ENCODE peak calls at places on chromosomes 5 and 9, in ten cellular contexts. One of them, this sample, is unnamed.
A peak's percentile ranks its signal among the peaks of the same experiment; 100 is the strongest.

GRCh38 chr9:3828495-3828894 is 302.7 kb upstream of the RFX3 start:
- DNase-seq in brain microvascular endothelial cell: peak; percentile 24
- DNase-seq in thoracic aorta: no peak
- DNase-seq in left ventricle myocardium inferior: no peak
- DNase-seq in tibial nerve: no peak
- DNase-seq in PC-9: peak; percentile 51
- DNase-seq in A549: no peak
- DNase-seq in pancreas: no peak
- DNase-seq in neural progenitor cell: no peak
- DNase-seq in transverse colon: no peak
- DNase-seq in this sample: no peak

GRCh38 chr5:169302491-169303118 is 1.7 kb upstream of the SLIT3 start:
- DNase-seq in A549: peak; percentile 81
- DNase-seq in left ventricle myocardium inferior: peak; percentile 61
- DNase-seq in neural progenitor cell: peak; percentile 83
- DNase-seq in thoracic aorta: no peak
- DNase-seq in transverse colon: peak; percentile 71
- DNase-seq in PC-9: peak; percentile 42
- DNase-seq in brain microvascular endothelial cell: peak; percentile 74
- DNase-seq in pancreas: peak; percentile 73
- DNase-seq in tibial nerve: peak; percentile 73
- DNase-seq in this sample: no peak

GRCh38 chr9:134600431-134600830 is 41.2 kb upstream of the COL5A1 start:
- DNase-seq in A549: no peak
- DNase-seq in tibial nerve: peak; percentile 0
- DNase-seq in left ventricle myocardium inferior: no peak
- DNase-seq in PC-9: no peak
- DNase-seq in pancreas: no peak
- DNase-seq in thoracic aorta: no peak
- DNase-seq in brain microvascular endothelial cell: no peak
- DNase-seq in transverse colon: no peak
- DNase-seq in neural progenitor cell: no peak
- DNase-seq in this sample: no peak

GRCh38 chr9:3578786-3579185 is 53.0 kb upstream of the RFX3 start:
- DNase-seq in pancreas: no peak
- DNase-seq in left ventricle myocardium inferior: no peak
- DNase-seq in thoracic aorta: no peak
- DNase-seq in brain microvascular endothelial cell: peak; percentile 73
- DNase-seq in tibial nerve: no peak
- DNase-seq in neural progenitor cell: no peak
- DNase-seq in A549: no peak
- DNase-seq in transverse colon: no peak
- DNase-seq in PC-9: no peak
- DNase-seq in this sample: no peak

GRCh38 chr5:11520241-11520929 is 383.9 kb downstream of the CTNND2 start:
- DNase-seq in transverse colon: no peak
- DNase-seq in neural progenitor cell: no peak
- DNase-seq in left ventricle myocardium inferior: no peak
- DNase-seq in pancreas: no peak
- DNase-seq in thoracic aorta: no peak
- DNase-seq in PC-9: no peak
- DNase-seq in A549: no peak
- DNase-seq in brain microvascular endothelial cell: no peak
- DNase-seq in tibial nerve: no peak
- DNase-seq in this sample: no peak

GRCh38 chr9:121201045-121201737 is 478 bp downstream of the RAB14 start:
- DNase-seq in neural progenitor cell: peak; percentile 75
- DNase-seq in tibial nerve: no peak
- DNase-seq in thoracic aorta: no peak
- DNase-seq in transverse colon: peak; percentile 60
- DNase-seq in brain microvascular endothelial cell: no peak
- DNase-seq in left ventricle myocardium inferior: peak; percentile 53
- DNase-seq in pancreas: no peak
- DNase-seq in A549: no peak
- DNase-seq in PC-9: no peak
- DNase-seq in this sample: peak; percentile 20

GRCh38 chr9:86112057-86112456 is 12.7 kb upstream of the GOLM1 start:
- DNase-seq in neural progenitor cell: no peak
- DNase-seq in left ventricle myocardium inferior: no peak
- DNase-seq in brain microvascular endothelial cell: no peak
- DNase-seq in transverse colon: no peak
- DNase-seq in thoracic aorta: no peak
- DNase-seq in A549: no peak
- DNase-seq in PC-9: no peak
- DNase-seq in tibial nerve: no peak
- DNase-seq in pancreas: no peak
- DNase-seq in this sample: no peak

GRCh38 chr9:132044176-132044880 is 35.3 kb downstream of the MED27 start:
- DNase-seq in A549: no peak
- DNase-seq in pancreas: no peak
- DNase-seq in thoracic aorta: no peak
- DNase-seq in neural progenitor cell: no peak
- DNase-seq in tibial nerve: no peak
- DNase-seq in PC-9: no peak
- DNase-seq in transverse colon: no peak
- DNase-seq in left ventricle myocardium inferior: no peak
- DNase-seq in brain microvascular endothelial cell: no peak
- DNase-seq in this sample: no peak

GRCh38 chr9:69584746-69585145 is 87.4 kb downstream of the APBA1 start:
- DNase-seq in thoracic aorta: no peak
- DNase-seq in left ventricle myocardium inferior: no peak
- DNase-seq in pancreas: no peak
- DNase-seq in PC-9: no peak
- DNase-seq in tibial nerve: no peak
- DNase-seq in transverse colon: no peak
- DNase-seq in A549: no peak
- DNase-seq in neural progenitor cell: no peak
- DNase-seq in brain microvascular endothelial cell: no peak
- DNase-seq in this sample: no peak

GRCh38 chr5:78638973-78639669 is 9.5 kb downstream of the LHFPL2 start:
- DNase-seq in thoracic aorta: no peak
- DNase-seq in transverse colon: no peak
- DNase-seq in PC-9: no peak
- DNase-seq in brain microvascular endothelial cell: no peak
- DNase-seq in left ventricle myocardium inferior: no peak
- DNase-seq in pancreas: no peak
- DNase-seq in tibial nerve: no peak
- DNase-seq in neural progenitor cell: no peak
- DNase-seq in A549: no peak
- DNase-seq in this sample: no peak

GRCh38 chr5:154858972-154859950 is 834 bp downstream of the CNOT8 start:
- DNase-seq in tibial nerve: no peak
- DNase-seq in pancreas: no peak
- DNase-seq in transverse colon: no peak
- DNase-seq in neural progenitor cell: no peak
- DNase-seq in thoracic aorta: no peak
- DNase-seq in brain microvascular endothelial cell: no peak
- DNase-seq in PC-9: no peak
- DNase-seq in left ventricle myocardium inferior: no peak
- DNase-seq in A549: no peak
- DNase-seq in this sample: no peak

GRCh38 chr5:150181035-150181434 is 8.8 kb upstream of the SLC6A7 start:
- DNase-seq in brain microvascular endothelial cell: no peak
- DNase-seq in pancreas: no peak
- DNase-seq in PC-9: no peak
- DNase-seq in neural progenitor cell: no peak
- DNase-seq in A549: no peak
- DNase-seq in tibial nerve: no peak
- DNase-seq in left ventricle myocardium inferior: no peak
- DNase-seq in transverse colon: peak; percentile 76
- DNase-seq in thoracic aorta: no peak
- DNase-seq in this sample: no peak

GRCh38 chr5:141910271-141910673 is 13.4 kb upstream of the DELE1 start:
- DNase-seq in brain microvascular endothelial cell: no peak
- DNase-seq in tibial nerve: no peak
- DNase-seq in left ventricle myocardium inferior: no peak
- DNase-seq in thoracic aorta: no peak
- DNase-seq in transverse colon: no peak
- DNase-seq in PC-9: peak; percentile 77
- DNase-seq in neural progenitor cell: no peak
- DNase-seq in A549: no peak
- DNase-seq in pancreas: no peak
- DNase-seq in this sample: no peak

GRCh38 chr5:106380736-106381135 is 1290.0 kb downstream of the EFNA5 start:
- DNase-seq in PC-9: no peak
- DNase-seq in left ventricle myocardium inferior: no peak
- DNase-seq in thoracic aorta: no peak
- DNase-seq in pancreas: no peak
- DNase-seq in brain microvascular endothelial cell: peak; percentile 52
- DNase-seq in tibial nerve: no peak
- DNase-seq in neural progenitor cell: no peak
- DNase-seq in transverse colon: no peak
- DNase-seq in A549: no peak
- DNase-seq in this sample: no peak

GRCh38 chr9:98159301-98159700 is 33.1 kb downstream of the CORO2A start:
- DNase-seq in PC-9: no peak
- DNase-seq in brain microvascular endothelial cell: no peak
- DNase-seq in tibial nerve: no peak
- DNase-seq in pancreas: no peak
- DNase-seq in transverse colon: no peak
- DNase-seq in left ventricle myocardium inferior: no peak
- DNase-seq in neural progenitor cell: no peak
- DNase-seq in A549: no peak
- DNase-seq in thoracic aorta: no peak
- DNase-seq in this sample: no peak

GRCh38 chr5:64622991-64623390 is 67.3 kb upstream of the SHISAL2B start:
- DNase-seq in brain microvascular endothelial cell: no peak
- DNase-seq in PC-9: no peak
- DNase-seq in neural progenitor cell: no peak
- DNase-seq in A549: no peak
- DNase-seq in thoracic aorta: no peak
- DNase-seq in transverse colon: no peak
- DNase-seq in left ventricle myocardium inferior: no peak
- DNase-seq in tibial nerve: no peak
- DNase-seq in pancreas: no peak
- DNase-seq in this sample: no peak

GRCh38 chr5:64628901-64629300 is 61.4 kb upstream of the SHISAL2B start:
- DNase-seq in thoracic aorta: no peak
- DNase-seq in left ventricle myocardium inferior: no peak
- DNase-seq in transverse colon: no peak
- DNase-seq in brain microvascular endothelial cell: no peak
- DNase-seq in A549: no peak
- DNase-seq in neural progenitor cell: no peak
- DNase-seq in tibial nerve: no peak
- DNase-seq in pancreas: no peak
- DNase-seq in PC-9: no peak
- DNase-seq in this sample: no peak

DNA sequence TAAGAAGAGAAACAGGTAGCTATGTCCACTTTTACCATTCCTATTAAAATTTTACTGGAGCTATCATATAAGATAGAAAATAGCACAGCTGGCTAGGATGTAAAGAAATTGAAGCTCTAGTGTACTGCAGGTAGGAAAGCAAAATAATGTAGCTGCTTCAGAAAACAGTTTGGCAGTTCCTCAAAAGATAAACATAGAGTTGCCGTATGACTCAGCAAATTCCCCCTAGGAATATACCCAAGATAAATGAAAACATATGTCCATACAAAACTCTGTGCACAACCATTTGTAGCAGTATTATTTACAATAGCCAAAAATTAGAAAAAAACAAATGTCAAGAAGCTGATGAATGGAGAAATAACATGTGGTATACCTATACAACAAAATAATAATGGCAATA is 64.6 kb upstream of the SHISAL2B start:
- DNase-seq in pancreas: no peak
- DNase-seq in transverse colon: no peak
- DNase-seq in A549: no peak
- DNase-seq in brain microvascular endothelial cell: peak; percentile 15
- DNase-seq in thoracic aorta: no peak
- DNase-seq in PC-9: no peak
- DNase-seq in left ventricle myocardium inferior: no peak
- DNase-seq in tibial nerve: no peak
- DNase-seq in neural progenitor cell: no peak
- DNase-seq in this sample: no peak
- TF ChIP-seq CTCF in pancreas: no peak
- TF ChIP-seq CTCF in transverse colon: no peak
- TF ChIP-seq CTCF in A549: no peak
- TF ChIP-seq CTCF in brain microvascular endothelial cell: no peak
- TF ChIP-seq CTCF in thoracic aorta: no peak
- TF ChIP-seq CTCF in PC-9: no peak
- TF ChIP-seq CTCF in left ventricle myocardium inferior: no peak
- TF ChIP-seq CTCF in tibial nerve: no peak
- TF ChIP-seq CTCF in neural progenitor cell: no peak
- TF ChIP-seq CTCF in this sample: no peak

GRCh38 chr5:172886974-172887491 is 53.0 kb downstream of the ERGIC1 start:
- DNase-seq in tibial nerve: peak; percentile 61
- DNase-seq in neural progenitor cell: no peak
- DNase-seq in left ventricle myocardium inferior: no peak
- DNase-seq in brain microvascular endothelial cell: peak; percentile 86
- DNase-seq in thoracic aorta: peak; percentile 61
- DNase-seq in PC-9: peak; percentile 99
- DNase-seq in pancreas: peak; percentile 66
- DNase-seq in A549: no peak
- DNase-seq in transverse colon: peak; percentile 53
- DNase-seq in this sample: no peak
- H3K27ac ChIP-seq in tibial nerve: peak overlapping the region; percentile 74
- H3K27ac ChIP-seq in neural progenitor cell: no peak overlapping the region
- H3K27ac ChIP-seq in left ventricle myocardium inferior: peak overlapping the region; percentile 77
- H3K27ac ChIP-seq in brain microvascular endothelial cell: peak overlapping the region; percentile 97
- H3K27ac ChIP-seq in thoracic aorta: peak overlapping the region; percentile 99
- H3K27ac ChIP-seq in PC-9: peak overlapping the region; percentile 98
- H3K27ac ChIP-seq in pancreas: peak overlapping the region; percentile 61
- H3K27ac ChIP-seq in A549: peak overlapping the region; percentile 85
- H3K27ac ChIP-seq in transverse colon: peak overlapping the region; percentile 94
- H3K27ac ChIP-seq in this sample: no peak overlapping the region

GRCh38 chr5:171920765-171921391 is 85.6 kb downstream of the FBXW11 start:
- DNase-seq in A549: no peak
- DNase-seq in PC-9: no peak
- DNase-seq in transverse colon: no peak
- DNase-seq in brain microvascular endothelial cell: no peak
- DNase-seq in thoracic aorta: no peak
- DNase-seq in pancreas: no peak
- DNase-seq in tibial nerve: no peak
- DNase-seq in left ventricle myocardium inferior: no peak
- DNase-seq in neural progenitor cell: no peak
- DNase-seq in this sample: no peak

GRCh38 chr5:171913987-171914273 is 92.5 kb downstream of the FBXW11 start:
- DNase-seq in pancreas: no peak
- DNase-seq in left ventricle myocardium inferior: no peak
- DNase-seq in tibial nerve: no peak
- DNase-seq in brain microvascular endothelial cell: no peak
- DNase-seq in PC-9: no peak
- DNase-seq in thoracic aorta: no peak
- DNase-seq in neural progenitor cell: no peak
- DNase-seq in A549: no peak
- DNase-seq in transverse colon: no peak
- DNase-seq in this sample: no peak

GRCh38 chr5:171914939-171915338 is 91.5 kb downstream of the FBXW11 start:
- DNase-seq in neural progenitor cell: no peak
- DNase-seq in brain microvascular endothelial cell: no peak
- DNase-seq in transverse colon: no peak
- DNase-seq in A549: no peak
- DNase-seq in left ventricle myocardium inferior: no peak
- DNase-seq in thoracic aorta: no peak
- DNase-seq in pancreas: no peak
- DNase-seq in tibial nerve: no peak
- DNase-seq in PC-9: no peak
- DNase-seq in this sample: no peak
- TF ChIP-seq CTCF in neural progenitor cell: no peak
- TF ChIP-seq CTCF in brain microvascular endothelial cell: no peak
- TF ChIP-seq CTCF in transverse colon: no peak
- TF ChIP-seq CTCF in A549: no peak
- TF ChIP-seq CTCF in left ventricle myocardium inferior: no peak
- TF ChIP-seq CTCF in thoracic aorta: no peak
- TF ChIP-seq CTCF in pancreas: no peak
- TF ChIP-seq CTCF in tibial nerve: no peak
- TF ChIP-seq CTCF in PC-9: no peak
- TF ChIP-seq CTCF in this sample: no peak

GRCh38 chr9:114837923-114838322 is 32.1 kb upstream of the TNFSF15 start:
- DNase-seq in pancreas: no peak
- DNase-seq in thoracic aorta: no peak
- DNase-seq in PC-9: no peak
- DNase-seq in brain microvascular endothelial cell: no peak
- DNase-seq in A549: no peak
- DNase-seq in tibial nerve: no peak
- DNase-seq in left ventricle myocardium inferior: no peak
- DNase-seq in transverse colon: no peak
- DNase-seq in neural progenitor cell: no peak
- DNase-seq in this sample: no peak
- H3K27ac ChIP-seq in pancreas: no peak overlapping the region
- H3K27ac ChIP-seq in thoracic aorta: no peak overlapping the region
- H3K27ac ChIP-seq in PC-9: no peak overlapping the region
- H3K27ac ChIP-seq in brain microvascular endothelial cell: no peak overlapping the region
- H3K27ac ChIP-seq in A549: no peak overlapping the region
- H3K27ac ChIP-seq in tibial nerve: no peak overlapping the region
- H3K27ac ChIP-seq in left ventricle myocardium inferior: no peak overlapping the region
- H3K27ac ChIP-seq in transverse colon: no peak overlapping the region
- H3K27ac ChIP-seq in neural progenitor cell: no peak overlapping the region
- H3K27ac ChIP-seq in this sample: no peak overlapping the region